ENCODE peak calls at places on chromosome 17, in five cellular contexts. One of them, this sample, is unnamed.

GRCh38 chr17:77445908-77446535 is 305.3 kb downstream of the SEC14L1 start:
- DNase-seq in stimulated activated CD4-positive, alpha-beta T cell treated with anti-CD3 and anti-CD28 coated beads, TNF-alpha, amount 100 ng/mL, for 4 hours: no peak
- DNase-seq in naive thymus-derived CD8-positive, alpha-beta T cell: peak; percentile 80
- DNase-seq in SHP77: no peak
- DNase-seq in HTR-8/SVneo: no peak
- DNase-seq in this sample: peak; percentile 82

GRCh38 chr17:58329035-58329807 is 626 bp upstream of the TSPOAP1 start:
- DNase-seq in HTR-8/SVneo: no peak
- DNase-seq in stimulated activated CD4-positive, alpha-beta T cell treated with anti-CD3 and anti-CD28 coated beads, TNF-alpha, amount 100 ng/mL, for 4 hours: peak; percentile 91
- DNase-seq in naive thymus-derived CD8-positive, alpha-beta T cell: peak; percentile 81
- DNase-seq in SHP77: no peak
- DNase-seq in this sample: peak; percentile 85

GRCh38 chr17:27376637-27377547 is 79.4 kb upstream of the KSR1 start:
- DNase-seq in stimulated activated CD4-positive, alpha-beta T cell treated with anti-CD3 and anti-CD28 coated beads, TNF-alpha, amount 100 ng/mL, for 4 hours: no peak
- DNase-seq in HTR-8/SVneo: no peak
- DNase-seq in naive thymus-derived CD8-positive, alpha-beta T cell: no peak
- DNase-seq in SHP77: no peak
- DNase-seq in this sample: no peak

GRCh38 chr17:18182978-18183333 is 672 bp upstream of the ALKBH5 start:
- DNase-seq in naive thymus-derived CD8-positive, alpha-beta T cell: peak; percentile 91
- DNase-seq in SHP77: peak; percentile 90
- DNase-seq in stimulated activated CD4-positive, alpha-beta T cell treated with anti-CD3 and anti-CD28 coated beads, TNF-alpha, amount 100 ng/mL, for 4 hours: peak; percentile 74
- DNase-seq in HTR-8/SVneo: peak; percentile 93
- DNase-seq in this sample: peak; percentile 83

GRCh38 chr17:12041316-12041715 is 20.6 kb downstream of the MAP2K4 start:
- DNase-seq in HTR-8/SVneo: peak; percentile 33
- DNase-seq in stimulated activated CD4-positive, alpha-beta T cell treated with anti-CD3 and anti-CD28 coated beads, TNF-alpha, amount 100 ng/mL, for 4 hours: no peak
- DNase-seq in naive thymus-derived CD8-positive, alpha-beta T cell: no peak
- DNase-seq in SHP77: no peak
- DNase-seq in this sample: no peak

GRCh38 chr17:38441429-38442061 is 13.3 kb downstream of the ARHGAP23 start:
- DNase-seq in naive thymus-derived CD8-positive, alpha-beta T cell: no peak
- DNase-seq in SHP77: no peak
- DNase-seq in stimulated activated CD4-positive, alpha-beta T cell treated with anti-CD3 and anti-CD28 coated beads, TNF-alpha, amount 100 ng/mL, for 4 hours: no peak
- DNase-seq in HTR-8/SVneo: no peak
- DNase-seq in this sample: no peak

GRCh38 chr17:78588258-78589030 is 11.2 kb upstream of the DNAH17 start:
- DNase-seq in SHP77: no peak
- DNase-seq in HTR-8/SVneo: no peak
- DNase-seq in naive thymus-derived CD8-positive, alpha-beta T cell: no peak
- DNase-seq in stimulated activated CD4-positive, alpha-beta T cell treated with anti-CD3 and anti-CD28 coated beads, TNF-alpha, amount 100 ng/mL, for 4 hours: no peak
- DNase-seq in this sample: no peak

GRCh38 chr17:31918701-31919128 is 17.2 kb upstream of the UTP6 start:
- DNase-seq in SHP77: no peak
- DNase-seq in naive thymus-derived CD8-positive, alpha-beta T cell: no peak
- DNase-seq in stimulated activated CD4-positive, alpha-beta T cell treated with anti-CD3 and anti-CD28 coated beads, TNF-alpha, amount 100 ng/mL, for 4 hours: no peak
- DNase-seq in HTR-8/SVneo: no peak
- DNase-seq in this sample: no peak

GRCh38 chr17:73575470-73576235 is 68.6 kb downstream of the SDK2 start:
- DNase-seq in naive thymus-derived CD8-positive, alpha-beta T cell: no peak
- DNase-seq in HTR-8/SVneo: no peak
- DNase-seq in stimulated activated CD4-positive, alpha-beta T cell treated with anti-CD3 and anti-CD28 coated beads, TNF-alpha, amount 100 ng/mL, for 4 hours: no peak
- DNase-seq in SHP77: no peak
- DNase-seq in this sample: no peak

GRCh38 chr17:68231536-68231935 is 16.3 kb upstream of the AMZ2 start:
- DNase-seq in stimulated activated CD4-positive, alpha-beta T cell treated with anti-CD3 and anti-CD28 coated beads, TNF-alpha, amount 100 ng/mL, for 4 hours: no peak
- DNase-seq in HTR-8/SVneo: no peak
- DNase-seq in naive thymus-derived CD8-positive, alpha-beta T cell: no peak
- DNase-seq in SHP77: no peak
- DNase-seq in this sample: no peak

GRCh38 chr17:76683921-76684745 is 26.6 kb downstream of the MXRA7 start:
- DNase-seq in SHP77: no peak
- DNase-seq in stimulated activated CD4-positive, alpha-beta T cell treated with anti-CD3 and anti-CD28 coated beads, TNF-alpha, amount 100 ng/mL, for 4 hours: no peak
- DNase-seq in naive thymus-derived CD8-positive, alpha-beta T cell: no peak
- DNase-seq in HTR-8/SVneo: no peak
- DNase-seq in this sample: no peak

GRCh38 chr17:75771334-75772281 is 6.6 kb upstream of the GALK1 start:
- DNase-seq in stimulated activated CD4-positive, alpha-beta T cell treated with anti-CD3 and anti-CD28 coated beads, TNF-alpha, amount 100 ng/mL, for 4 hours: no peak
- DNase-seq in SHP77: peak; percentile 31
- DNase-seq in naive thymus-derived CD8-positive, alpha-beta T cell: peak; percentile 46
- DNase-seq in HTR-8/SVneo: no peak
- DNase-seq in this sample: no peak

GRCh38 chr17:4110152-4110551 is 32.7 kb downstream of the ZZEF1 start:
- DNase-seq in naive thymus-derived CD8-positive, alpha-beta T cell: no peak
- DNase-seq in stimulated activated CD4-positive, alpha-beta T cell treated with anti-CD3 and anti-CD28 coated beads, TNF-alpha, amount 100 ng/mL, for 4 hours: no peak
- DNase-seq in HTR-8/SVneo: no peak
- DNase-seq in SHP77: no peak
- DNase-seq in this sample: no peak

GRCh38 chr17:10699861-10700260 is 2.5 kb downstream of the ADPRM start:
- DNase-seq in stimulated activated CD4-positive, alpha-beta T cell treated with anti-CD3 and anti-CD28 coated beads, TNF-alpha, amount 100 ng/mL, for 4 hours: no peak
- DNase-seq in HTR-8/SVneo: no peak
- DNase-seq in SHP77: no peak
- DNase-seq in naive thymus-derived CD8-positive, alpha-beta T cell: no peak
- DNase-seq in this sample: peak; percentile 20

GRCh38 chr17:80959330-80960036 is 32.2 kb upstream of the CHMP6 start:
- DNase-seq in stimulated activated CD4-positive, alpha-beta T cell treated with anti-CD3 and anti-CD28 coated beads, TNF-alpha, amount 100 ng/mL, for 4 hours: no peak
- DNase-seq in naive thymus-derived CD8-positive, alpha-beta T cell: no peak
- DNase-seq in SHP77: no peak
- DNase-seq in HTR-8/SVneo: no peak
- DNase-seq in this sample: no peak

GRCh38 chr17:52147431-52147830 is 11.1 kb downstream of the CA10 start:
- DNase-seq in naive thymus-derived CD8-positive, alpha-beta T cell: no peak
- DNase-seq in HTR-8/SVneo: no peak
- DNase-seq in stimulated activated CD4-positive, alpha-beta T cell treated with anti-CD3 and anti-CD28 coated beads, TNF-alpha, amount 100 ng/mL, for 4 hours: no peak
- DNase-seq in SHP77: no peak
- DNase-seq in this sample: no peak

GRCh38 chr17:12472613-12473173 is 193.0 kb upstream of the MYOCD start:
- DNase-seq in SHP77: no peak
- DNase-seq in HTR-8/SVneo: no peak
- DNase-seq in naive thymus-derived CD8-positive, alpha-beta T cell: no peak
- DNase-seq in stimulated activated CD4-positive, alpha-beta T cell treated with anti-CD3 and anti-CD28 coated beads, TNF-alpha, amount 100 ng/mL, for 4 hours: no peak
- DNase-seq in this sample: no peak

GRCh38 chr17:65885484-65885883 is 306.4 kb downstream of the CEP112 start:
- DNase-seq in HTR-8/SVneo: no peak
- DNase-seq in SHP77: no peak
- DNase-seq in naive thymus-derived CD8-positive, alpha-beta T cell: no peak
- DNase-seq in stimulated activated CD4-positive, alpha-beta T cell treated with anti-CD3 and anti-CD28 coated beads, TNF-alpha, amount 100 ng/mL, for 4 hours: no peak
- DNase-seq in this sample: no peak

GRCh38 chr17:28807925-28808641 is 34.5 kb downstream of the FAM222B start:
- DNase-seq in SHP77: peak; percentile 45
- DNase-seq in HTR-8/SVneo: peak; percentile 38
- DNase-seq in stimulated activated CD4-positive, alpha-beta T cell treated with anti-CD3 and anti-CD28 coated beads, TNF-alpha, amount 100 ng/mL, for 4 hours: no peak
- DNase-seq in naive thymus-derived CD8-positive, alpha-beta T cell: no peak
- DNase-seq in this sample: no peak

GRCh38 chr17:18877104-18877503 is 19.2 kb downstream of the PRPSAP2 start:
- DNase-seq in naive thymus-derived CD8-positive, alpha-beta T cell: no peak
- DNase-seq in HTR-8/SVneo: peak; percentile 57
- DNase-seq in SHP77: no peak
- DNase-seq in stimulated activated CD4-positive, alpha-beta T cell treated with anti-CD3 and anti-CD28 coated beads, TNF-alpha, amount 100 ng/mL, for 4 hours: no peak
- DNase-seq in this sample: no peak

GRCh38 chr17:41439375-41439774 is 1.4 kb downstream of the KRT38 start:
- DNase-seq in naive thymus-derived CD8-positive, alpha-beta T cell: no peak
- DNase-seq in SHP77: no peak
- DNase-seq in stimulated activated CD4-positive, alpha-beta T cell treated with anti-CD3 and anti-CD28 coated beads, TNF-alpha, amount 100 ng/mL, for 4 hours: no peak
- DNase-seq in HTR-8/SVneo: no peak
- DNase-seq in this sample: no peak

GRCh38 chr17:57017625-57018024 is 39.7 kb downstream of the SCPEP1 start:
- DNase-seq in SHP77: no peak
- DNase-seq in HTR-8/SVneo: no peak
- DNase-seq in stimulated activated CD4-positive, alpha-beta T cell treated with anti-CD3 and anti-CD28 coated beads, TNF-alpha, amount 100 ng/mL, for 4 hours: no peak
- DNase-seq in naive thymus-derived CD8-positive, alpha-beta T cell: no peak
- DNase-seq in this sample: no peak

GRCh38 chr17:38466346-38467315 is 38.4 kb downstream of the ARHGAP23 start:
- DNase-seq in naive thymus-derived CD8-positive, alpha-beta T cell: peak; percentile 58
- DNase-seq in stimulated activated CD4-positive, alpha-beta T cell treated with anti-CD3 and anti-CD28 coated beads, TNF-alpha, amount 100 ng/mL, for 4 hours: no peak
- DNase-seq in HTR-8/SVneo: no peak
- DNase-seq in SHP77: no peak
- DNase-seq in this sample: no peak

GRCh38 chr17:46212634-46213435 is 19.6 kb upstream of the KANSL1 start:
- DNase-seq in HTR-8/SVneo: peak; percentile 78
- DNase-seq in SHP77: peak; percentile 82
- DNase-seq in naive thymus-derived CD8-positive, alpha-beta T cell: peak; percentile 78
- DNase-seq in stimulated activated CD4-positive, alpha-beta T cell treated with anti-CD3 and anti-CD28 coated beads, TNF-alpha, amount 100 ng/mL, for 4 hours: no peak
- DNase-seq in this sample: peak; percentile 68

GRCh38 chr17:2250140-2251095 is 53.2 kb downstream of the SMG6 start:
- DNase-seq in naive thymus-derived CD8-positive, alpha-beta T cell: peak; percentile 86
- DNase-seq in SHP77: no peak
- DNase-seq in stimulated activated CD4-positive, alpha-beta T cell treated with anti-CD3 and anti-CD28 coated beads, TNF-alpha, amount 100 ng/mL, for 4 hours: no peak
- DNase-seq in HTR-8/SVneo: no peak
- DNase-seq in this sample: no peak

GRCh38 chr17:40363480-40363838 is 1.1 kb downstream of the GJD3 start:
- DNase-seq in HTR-8/SVneo: no peak
- DNase-seq in naive thymus-derived CD8-positive, alpha-beta T cell: no peak
- DNase-seq in stimulated activated CD4-positive, alpha-beta T cell treated with anti-CD3 and anti-CD28 coated beads, TNF-alpha, amount 100 ng/mL, for 4 hours: no peak
- DNase-seq in SHP77: no peak
- DNase-seq in this sample: no peak

GRCh38 chr17:8163978-8164814 is 1.4 kb upstream of the VAMP2 start:
- DNase-seq in SHP77: peak; percentile 75
- DNase-seq in naive thymus-derived CD8-positive, alpha-beta T cell: peak; percentile 83
- DNase-seq in stimulated activated CD4-positive, alpha-beta T cell treated with anti-CD3 and anti-CD28 coated beads, TNF-alpha, amount 100 ng/mL, for 4 hours: no peak
- DNase-seq in HTR-8/SVneo: peak; percentile 59
- DNase-seq in this sample: no peak